ENCODE peak calls at places on chromosome X, in seven cellular contexts. H is heart left ventricle; Z is activated CD8-positive, alpha-beta memory T cell treated with anti-CD3 and anti-CD28 coated beads, Interleukin-2, amount 10 ng/mL, durations not matched to agents 7 days and 5 days; R is activated B cell treated with CpG ODN at 0.5 μM for 24 hours; Y is CD4-positive, alpha-beta T cell; E is right cardiac atrium; O is mucosa of descending colon. D is an unnamed sample.

GRCh38 chrX:150767475-150768131 is 74.4 kb downstream of the MTMR1 start:
- ATAC-seq in H (peak; percentile 23), Z (peak; percentile 45), R (no peak), Y (no peak), E (no peak), O (no peak), D (peak; percentile 91)

GRCh38 chrX:139691493-139691842 is 16.5 kb downstream of the MCF2 start:
- ATAC-seq in H (peak; percentile 44), Z (no peak), R (no peak), Y (no peak), E (no peak), O (no peak), D (no peak)

GRCh38 chrX:134158821-134159512 is 78.0 kb upstream of the CCDC160 start:
- ATAC-seq in H (no peak), Z (peak; percentile 53), R (no peak), Y (no peak), E (no peak), O (no peak), D (peak; percentile 95)

GRCh38 chrX:152926279-152926678 is 28.4 kb downstream of the ZNF185 start:
- ATAC-seq in H (no peak), Z (peak; percentile 82), R (peak; percentile 95), Y (peak; percentile 73), E (no peak), O (peak; percentile 78), D (peak; percentile 93)

GRCh38 chrX:24498975-24499374 is 33.9 kb downstream of the PDK3 start:
- ATAC-seq in H (no peak), Z (peak; percentile 86), R (peak; percentile 60), Y (peak; percentile 80), E (no peak), O (peak; percentile 37), D (peak; percentile 63)

GRCh38 chrX:105837227-105837626 is 14.9 kb downstream of the NRK start:
- ATAC-seq in H (peak; percentile 81), Z (no peak), R (no peak), Y (no peak), E (peak; percentile 36), O (no peak), D (no peak)

GRCh38 chrX:1322393-1322792 is 14.2 kb upstream of the IL3RA start:
- ATAC-seq in H (no peak), Z (peak; percentile 52), R (no peak), Y (no peak), E (no peak), O (no peak), D (peak; percentile 81)

GRCh38 chrX:71163010-71163409 is 18.4 kb downstream of the NLGN3 start:
- ATAC-seq in H (no peak), Z (no peak), R (no peak), Y (no peak), E (no peak), O (no peak), D (no peak)

GRCh38 chrX:86078650-86079049 is 31.3 kb upstream of the CHM start:
- ATAC-seq in H (no peak), Z (no peak), R (no peak), Y (no peak), E (no peak), O (no peak), D (no peak)

GRCh38 chrX:141787655-141788054 is 50.5 kb upstream of the MAGEC3 start:
- ATAC-seq in H (no peak), Z (no peak), R (no peak), Y (no peak), E (no peak), O (no peak), D (no peak)

GRCh38 chrX:100874240-100874798 is at the start of gene NOX1:
- ATAC-seq in H (no peak), Z (no peak), R (no peak), Y (no peak), E (no peak), O (peak; percentile 90), D (no peak)

GRCh38 chrX:155216940-155217450 is 735 bp downstream of the VBP1 start:
- ATAC-seq in H (no peak), Z (no peak), R (no peak), Y (no peak), E (no peak), O (no peak), D (no peak)

GRCh38 chrX:26909728-26910127 is 553.4 kb downstream of the PPP4R3C start:
- ATAC-seq in H (no peak), Z (no peak), R (no peak), Y (no peak), E (no peak), O (no peak), D (no peak)

GRCh38 chrX:150933945-150934350 is 35.5 kb upstream of the CD99L2 start:
- ATAC-seq in H (no peak), Z (no peak), R (no peak), Y (no peak), E (no peak), O (peak; percentile 15), D (no peak)

GRCh38 chrX:15298780-15299179 is 16.7 kb downstream of the ASB11 start:
- ATAC-seq in H (peak; percentile 82), Z (no peak), R (no peak), Y (no peak), E (peak; percentile 70), O (no peak), D (no peak)

D was measured in activated T-helper 17 cell treated with anti-CD3 and anti-CD28 coated beads, Interleukin-2, amount 50 U/mL, for 72 hours.